ENCODE peak calls at places on chromosomes 13 and 19, in ten cellular contexts. One of them, this sample, is unnamed.

GRCh38 chr13:66367356-66367755 is 862.8 kb downstream of the PCDH9 start:
- DNase-seq in cardiac muscle cell: no peak
- DNase-seq in MV-4-11: no peak
- DNase-seq in renal cortical epithelial cell: no peak
- DNase-seq in left ventricle myocardium inferior: no peak
- DNase-seq in amniotic stem cell: no peak
- DNase-seq in brain microvascular endothelial cell: peak
- DNase-seq in NCI-H748 treated with DMSO at 0.1 percent for 48 hours: no peak
- DNase-seq in GF-D8: no peak
- DNase-seq in Daoy: no peak
- DNase-seq in this sample: peak

GRCh38 chr13:24910502-24911134 is 146.6 kb downstream of the RNF17 start:
- DNase-seq in MV-4-11: no peak
- DNase-seq in GF-D8: no peak
- DNase-seq in Daoy: no peak
- DNase-seq in cardiac muscle cell: no peak
- DNase-seq in amniotic stem cell: no peak
- DNase-seq in brain microvascular endothelial cell: no peak
- DNase-seq in NCI-H748 treated with DMSO at 0.1 percent for 48 hours: no peak
- DNase-seq in renal cortical epithelial cell: no peak
- DNase-seq in left ventricle myocardium inferior: no peak
- DNase-seq in this sample: no peak

GRCh38 chr19:8334458-8335342 is 8.4 kb downstream of the KANK3 start:
- DNase-seq in Daoy: peak
- DNase-seq in amniotic stem cell: no peak
- DNase-seq in cardiac muscle cell: peak
- DNase-seq in renal cortical epithelial cell: peak
- DNase-seq in NCI-H748 treated with DMSO at 0.1 percent for 48 hours: peak
- DNase-seq in left ventricle myocardium inferior: peak
- DNase-seq in brain microvascular endothelial cell: no peak
- DNase-seq in GF-D8: no peak
- DNase-seq in MV-4-11: peak
- DNase-seq in this sample: peak

GRCh38 chr19:3389876-3390361 is 23.5 kb downstream of the NFIC start:
- DNase-seq in amniotic stem cell: no peak
- DNase-seq in cardiac muscle cell: peak
- DNase-seq in renal cortical epithelial cell: no peak
- DNase-seq in left ventricle myocardium inferior: no peak
- DNase-seq in GF-D8: no peak
- DNase-seq in Daoy: no peak
- DNase-seq in NCI-H748 treated with DMSO at 0.1 percent for 48 hours: no peak
- DNase-seq in brain microvascular endothelial cell: no peak
- DNase-seq in MV-4-11: no peak
- DNase-seq in this sample: peak

GRCh38 chr19:36627057-36627456 is 21.9 kb downstream of the ZNF382 start:
- DNase-seq in GF-D8: no peak
- DNase-seq in amniotic stem cell: no peak
- DNase-seq in NCI-H748 treated with DMSO at 0.1 percent for 48 hours: no peak
- DNase-seq in renal cortical epithelial cell: no peak
- DNase-seq in MV-4-11: no peak
- DNase-seq in left ventricle myocardium inferior: no peak
- DNase-seq in cardiac muscle cell: no peak
- DNase-seq in brain microvascular endothelial cell: no peak
- DNase-seq in Daoy: no peak
- DNase-seq in this sample: no peak

GRCh38 chr13:51728972-51729371 is 75.0 kb downstream of the DHRS12 start:
- DNase-seq in renal cortical epithelial cell: peak
- DNase-seq in MV-4-11: peak
- DNase-seq in GF-D8: no peak
- DNase-seq in left ventricle myocardium inferior: no peak
- DNase-seq in Daoy: peak
- DNase-seq in brain microvascular endothelial cell: peak
- DNase-seq in cardiac muscle cell: no peak
- DNase-seq in NCI-H748 treated with DMSO at 0.1 percent for 48 hours: no peak
- DNase-seq in amniotic stem cell: no peak
- DNase-seq in this sample: no peak

GRCh38 chr13:110417537-110417908 is 110.4 kb downstream of the COL4A2 start:
- DNase-seq in Daoy: no peak
- DNase-seq in cardiac muscle cell: peak
- DNase-seq in brain microvascular endothelial cell: no peak
- DNase-seq in left ventricle myocardium inferior: no peak
- DNase-seq in renal cortical epithelial cell: no peak
- DNase-seq in MV-4-11: no peak
- DNase-seq in NCI-H748 treated with DMSO at 0.1 percent for 48 hours: no peak
- DNase-seq in GF-D8: no peak
- DNase-seq in amniotic stem cell: no peak
- DNase-seq in this sample: no peak

GRCh38 chr19:15252398-15253018 is 20.3 kb upstream of the EPHX3 start:
- DNase-seq in NCI-H748 treated with DMSO at 0.1 percent for 48 hours: no peak
- DNase-seq in GF-D8: no peak
- DNase-seq in left ventricle myocardium inferior: no peak
- DNase-seq in cardiac muscle cell: no peak
- DNase-seq in renal cortical epithelial cell: no peak
- DNase-seq in brain microvascular endothelial cell: peak
- DNase-seq in Daoy: peak
- DNase-seq in amniotic stem cell: no peak
- DNase-seq in MV-4-11: no peak
- DNase-seq in this sample: no peak

GRCh38 chr19:28727133-28727834 is 485.7 kb downstream of the UQCRFS1 start:
- DNase-seq in brain microvascular endothelial cell: no peak
- DNase-seq in amniotic stem cell: no peak
- DNase-seq in Daoy: peak
- DNase-seq in left ventricle myocardium inferior: no peak
- DNase-seq in cardiac muscle cell: peak
- DNase-seq in NCI-H748 treated with DMSO at 0.1 percent for 48 hours: no peak
- DNase-seq in MV-4-11: no peak
- DNase-seq in GF-D8: peak
- DNase-seq in renal cortical epithelial cell: peak
- DNase-seq in this sample: no peak

GRCh38 chr19:31496076-31496475 is 146.8 kb upstream of the TSHZ3 start:
- DNase-seq in NCI-H748 treated with DMSO at 0.1 percent for 48 hours: no peak
- DNase-seq in Daoy: no peak
- DNase-seq in brain microvascular endothelial cell: no peak
- DNase-seq in cardiac muscle cell: no peak
- DNase-seq in left ventricle myocardium inferior: no peak
- DNase-seq in renal cortical epithelial cell: no peak
- DNase-seq in amniotic stem cell: no peak
- DNase-seq in MV-4-11: no peak
- DNase-seq in GF-D8: no peak
- DNase-seq in this sample: no peak

GRCh38 chr13:110914293-110915056 is 394 bp downstream of the ANKRD10 start:
- DNase-seq in NCI-H748 treated with DMSO at 0.1 percent for 48 hours: peak
- DNase-seq in cardiac muscle cell: peak
- DNase-seq in brain microvascular endothelial cell: peak
- DNase-seq in renal cortical epithelial cell: no peak
- DNase-seq in GF-D8: peak
- DNase-seq in amniotic stem cell: peak
- DNase-seq in left ventricle myocardium inferior: peak
- DNase-seq in Daoy: peak
- DNase-seq in MV-4-11: peak
- DNase-seq in this sample: peak

GRCh38 chr19:38073806-38074685 is 150.0 kb downstream of the DPF1 start:
- DNase-seq in MV-4-11: peak
- DNase-seq in NCI-H748 treated with DMSO at 0.1 percent for 48 hours: no peak
- DNase-seq in renal cortical epithelial cell: no peak
- DNase-seq in cardiac muscle cell: peak
- DNase-seq in left ventricle myocardium inferior: no peak
- DNase-seq in brain microvascular endothelial cell: no peak
- DNase-seq in Daoy: no peak
- DNase-seq in GF-D8: no peak
- DNase-seq in amniotic stem cell: no peak
- DNase-seq in this sample: no peak

GRCh38 chr13:27007166-27007565 is 164.4 kb downstream of the USP12 start:
- DNase-seq in left ventricle myocardium inferior: no peak
- DNase-seq in brain microvascular endothelial cell: no peak
- DNase-seq in MV-4-11: no peak
- DNase-seq in NCI-H748 treated with DMSO at 0.1 percent for 48 hours: peak
- DNase-seq in renal cortical epithelial cell: no peak
- DNase-seq in GF-D8: no peak
- DNase-seq in cardiac muscle cell: no peak
- DNase-seq in Daoy: no peak
- DNase-seq in amniotic stem cell: no peak
- DNase-seq in this sample: peak

GRCh38 chr19:1164684-1165531 is 9.2 kb downstream of the SBNO2 start:
- DNase-seq in renal cortical epithelial cell: no peak
- DNase-seq in GF-D8: no peak
- DNase-seq in left ventricle myocardium inferior: no peak
- DNase-seq in MV-4-11: no peak
- DNase-seq in cardiac muscle cell: no peak
- DNase-seq in Daoy: no peak
- DNase-seq in amniotic stem cell: no peak
- DNase-seq in NCI-H748 treated with DMSO at 0.1 percent for 48 hours: no peak
- DNase-seq in brain microvascular endothelial cell: no peak
- DNase-seq in this sample: no peak

GRCh38 chr13:48192536-48192935 is 40.5 kb upstream of the ITM2B start:
- DNase-seq in Daoy: no peak
- DNase-seq in amniotic stem cell: no peak
- DNase-seq in MV-4-11: no peak
- DNase-seq in left ventricle myocardium inferior: no peak
- DNase-seq in brain microvascular endothelial cell: no peak
- DNase-seq in NCI-H748 treated with DMSO at 0.1 percent for 48 hours: no peak
- DNase-seq in cardiac muscle cell: no peak
- DNase-seq in renal cortical epithelial cell: no peak
- DNase-seq in GF-D8: no peak
- DNase-seq in this sample: no peak

GRCh38 chr19:51688665-51689571 is 4.2 kb upstream of the SPACA6 start:
- DNase-seq in GF-D8: no peak
- DNase-seq in renal cortical epithelial cell: peak
- DNase-seq in NCI-H748 treated with DMSO at 0.1 percent for 48 hours: peak
- DNase-seq in Daoy: peak
- DNase-seq in MV-4-11: no peak
- DNase-seq in cardiac muscle cell: peak
- DNase-seq in amniotic stem cell: peak
- DNase-seq in brain microvascular endothelial cell: peak
- DNase-seq in left ventricle myocardium inferior: peak
- DNase-seq in this sample: peak

GRCh38 chr13:20157387-20157786 is 3.5 kb downstream of the GJA3 start:
- DNase-seq in brain microvascular endothelial cell: no peak
- DNase-seq in GF-D8: no peak
- DNase-seq in MV-4-11: no peak
- DNase-seq in left ventricle myocardium inferior: no peak
- DNase-seq in renal cortical epithelial cell: no peak
- DNase-seq in amniotic stem cell: no peak
- DNase-seq in cardiac muscle cell: no peak
- DNase-seq in Daoy: no peak
- DNase-seq in NCI-H748 treated with DMSO at 0.1 percent for 48 hours: no peak
- DNase-seq in this sample: no peak

GRCh38 chr13:50326271-50326670 is 311.0 kb downstream of the KCNRG start:
- DNase-seq in left ventricle myocardium inferior: no peak
- DNase-seq in renal cortical epithelial cell: no peak
- DNase-seq in brain microvascular endothelial cell: no peak
- DNase-seq in MV-4-11: no peak
- DNase-seq in GF-D8: no peak
- DNase-seq in Daoy: no peak
- DNase-seq in NCI-H748 treated with DMSO at 0.1 percent for 48 hours: no peak
- DNase-seq in cardiac muscle cell: no peak
- DNase-seq in amniotic stem cell: no peak
- DNase-seq in this sample: no peak

GRCh38 chr19:53422551-53422950 is 9.2 kb upstream of the ZNF761 start:
- DNase-seq in brain microvascular endothelial cell: no peak
- DNase-seq in renal cortical epithelial cell: no peak
- DNase-seq in NCI-H748 treated with DMSO at 0.1 percent for 48 hours: no peak
- DNase-seq in MV-4-11: no peak
- DNase-seq in amniotic stem cell: no peak
- DNase-seq in cardiac muscle cell: no peak
- DNase-seq in Daoy: no peak
- DNase-seq in left ventricle myocardium inferior: no peak
- DNase-seq in GF-D8: no peak
- DNase-seq in this sample: no peak

GRCh38 chr19:30719991-30720329 is 347.8 kb downstream of the ZNF536 start:
- DNase-seq in MV-4-11: no peak
- DNase-seq in brain microvascular endothelial cell: no peak
- DNase-seq in cardiac muscle cell: no peak
- DNase-seq in Daoy: peak
- DNase-seq in left ventricle myocardium inferior: no peak
- DNase-seq in renal cortical epithelial cell: no peak
- DNase-seq in NCI-H748 treated with DMSO at 0.1 percent for 48 hours: no peak
- DNase-seq in GF-D8: no peak
- DNase-seq in amniotic stem cell: no peak
- DNase-seq in this sample: peak

GRCh38 chr19:4712771-4713170 is 10.9 kb downstream of the DPP9 start:
- DNase-seq in cardiac muscle cell: no peak
- DNase-seq in NCI-H748 treated with DMSO at 0.1 percent for 48 hours: no peak
- DNase-seq in amniotic stem cell: no peak
- DNase-seq in MV-4-11: no peak
- DNase-seq in brain microvascular endothelial cell: no peak
- DNase-seq in left ventricle myocardium inferior: peak
- DNase-seq in GF-D8: no peak
- DNase-seq in renal cortical epithelial cell: no peak
- DNase-seq in Daoy: no peak
- DNase-seq in this sample: no peak

GRCh38 chr13:62512194-62513141 is 1096.8 kb upstream of the PCDH20 start:
- DNase-seq in renal cortical epithelial cell: peak
- DNase-seq in brain microvascular endothelial cell: peak
- DNase-seq in Daoy: peak
- DNase-seq in left ventricle myocardium inferior: no peak
- DNase-seq in cardiac muscle cell: peak
- DNase-seq in GF-D8: no peak
- DNase-seq in NCI-H748 treated with DMSO at 0.1 percent for 48 hours: peak
- DNase-seq in amniotic stem cell: no peak
- DNase-seq in MV-4-11: peak
- DNase-seq in this sample: peak

GRCh38 chr13:112159575-112160547 is 92.9 kb downstream of the SOX1 start:
- DNase-seq in amniotic stem cell: no peak
- DNase-seq in MV-4-11: no peak
- DNase-seq in NCI-H748 treated with DMSO at 0.1 percent for 48 hours: no peak
- DNase-seq in renal cortical epithelial cell: no peak
- DNase-seq in left ventricle myocardium inferior: no peak
- DNase-seq in cardiac muscle cell: no peak
- DNase-seq in GF-D8: no peak
- DNase-seq in Daoy: no peak
- DNase-seq in brain microvascular endothelial cell: no peak
- DNase-seq in this sample: no peak

GRCh38 chr13:82772802-82773201 is 1109.5 kb downstream of the SLITRK1 start:
- DNase-seq in left ventricle myocardium inferior: no peak
- DNase-seq in GF-D8: no peak
- DNase-seq in MV-4-11: no peak
- DNase-seq in Daoy: no peak
- DNase-seq in NCI-H748 treated with DMSO at 0.1 percent for 48 hours: no peak
- DNase-seq in brain microvascular endothelial cell: no peak
- DNase-seq in cardiac muscle cell: no peak
- DNase-seq in amniotic stem cell: no peak
- DNase-seq in renal cortical epithelial cell: no peak
- DNase-seq in this sample: no peak

GRCh38 chr13:20125129-20125782 is 35.6 kb downstream of the GJA3 start:
- DNase-seq in left ventricle myocardium inferior: no peak
- DNase-seq in cardiac muscle cell: no peak
- DNase-seq in amniotic stem cell: no peak
- DNase-seq in NCI-H748 treated with DMSO at 0.1 percent for 48 hours: no peak
- DNase-seq in GF-D8: no peak
- DNase-seq in brain microvascular endothelial cell: peak
- DNase-seq in Daoy: peak
- DNase-seq in renal cortical epithelial cell: peak
- DNase-seq in MV-4-11: no peak
- DNase-seq in this sample: no peak

GRCh38 chr13:98517576-98518310 is 59.2 kb downstream of the STK24 start:
- DNase-seq in brain microvascular endothelial cell: no peak
- DNase-seq in NCI-H748 treated with DMSO at 0.1 percent for 48 hours: no peak
- DNase-seq in amniotic stem cell: no peak
- DNase-seq in GF-D8: no peak
- DNase-seq in Daoy: no peak
- DNase-seq in renal cortical epithelial cell: no peak
- DNase-seq in left ventricle myocardium inferior: no peak
- DNase-seq in cardiac muscle cell: no peak
- DNase-seq in MV-4-11: no peak
- DNase-seq in this sample: no peak

GRCh38 chr13:110984798-110985197 is 69.9 kb upstream of the ANKRD10 start:
- DNase-seq in MV-4-11: no peak
- DNase-seq in cardiac muscle cell: no peak
- DNase-seq in renal cortical epithelial cell: no peak
- DNase-seq in left ventricle myocardium inferior: no peak
- DNase-seq in Daoy: no peak
- DNase-seq in amniotic stem cell: no peak
- DNase-seq in brain microvascular endothelial cell: no peak
- DNase-seq in GF-D8: no peak
- DNase-seq in NCI-H748 treated with DMSO at 0.1 percent for 48 hours: no peak
- DNase-seq in this sample: no peak

GRCh38 chr19:30587869-30588268 is 215.7 kb downstream of the ZNF536 start:
- DNase-seq in cardiac muscle cell: no peak
- DNase-seq in brain microvascular endothelial cell: no peak
- DNase-seq in NCI-H748 treated with DMSO at 0.1 percent for 48 hours: no peak
- DNase-seq in MV-4-11: no peak
- DNase-seq in GF-D8: no peak
- DNase-seq in Daoy: no peak
- DNase-seq in left ventricle myocardium inferior: no peak
- DNase-seq in amniotic stem cell: no peak
- DNase-seq in renal cortical epithelial cell: no peak
- DNase-seq in this sample: no peak